ENCODE peak calls at places on chromosomes 13 and 19, in eight cellular contexts. V, I, S, P, E, R, Z and C are unnamed samples.

GRCh38 chr13:70905035-70905434 is 796.8 kb upstream of the KLHL1 start:
- DNase-seq in V (no peak), I (no peak), S (no peak), P (no peak), E (no peak), R (no peak), Z (no peak), C (no peak)

GRCh38 chr13:98889419-98890079 is 88.3 kb downstream of the DOCK9 start:
- DNase-seq in V (no peak), I (no peak), S (no peak), P (no peak), E (no peak), R (no peak), Z (no peak), C (no peak)

GRCh38 chr19:47432499-47432898 is 13.2 kb upstream of the MEIS3 start:
- DNase-seq in V (no peak), I (no peak), S (no peak), P (no peak), E (no peak), R (no peak), Z (no peak), C (no peak)

GRCh38 chr19:10013316-10013715 is at the start of gene RDH8:
- DNase-seq in V (no peak), I (peak), S (no peak), P (no peak), E (no peak), R (no peak), Z (no peak), C (no peak)

GRCh38 chr13:31408927-31409326 is 209.2 kb downstream of the B3GLCT start:
- DNase-seq in V (no peak), I (no peak), S (no peak), P (no peak), E (no peak), R (no peak), Z (no peak), C (no peak)

GRCh38 chr13:52845334-52845761 is 3.1 kb downstream of the PCDH8 start:
- DNase-seq in V (peak), I (peak), S (no peak), P (no peak), E (no peak), R (no peak), Z (no peak), C (no peak)

GRCh38 chr13:20090349-20090748 is 70.5 kb downstream of the GJA3 start:
- DNase-seq in V (no peak), I (no peak), S (no peak), P (no peak), E (no peak), R (no peak), Z (peak), C (no peak)

GRCh38 chr19:17011485-17011884 is 15.1 kb downstream of the CPAMD8 start:
- DNase-seq in V (no peak), I (no peak), S (no peak), P (no peak), E (no peak), R (no peak), Z (no peak), C (no peak)

GRCh38 chr13:79126706-79127105 is 279.3 kb downstream of the RBM26 start:
- DNase-seq in V (no peak), I (no peak), S (no peak), P (no peak), E (no peak), R (no peak), Z (no peak), C (no peak)

GRCh38 chr13:32150794-32151193 is 119.2 kb downstream of the FRY start:
- DNase-seq in V (no peak), I (no peak), S (no peak), P (peak), E (peak), R (peak), Z (peak), C (peak)

GRCh38 chr19:30391554-30392551 is 19.7 kb downstream of the ZNF536 start:
- DNase-seq in V (peak), I (no peak), S (no peak), P (no peak), E (peak), R (no peak), Z (no peak), C (no peak)

GRCh38 chr13:113129921-113130750 is 7.5 kb downstream of the F10 start:
- DNase-seq in V (no peak), I (peak), S (no peak), P (no peak), E (no peak), R (peak), Z (no peak), C (peak)

GRCh38 chr19:35213678-35214632 is 14.6 kb downstream of the FAM187B start:
- DNase-seq in V (no peak), I (no peak), S (no peak), P (peak), E (peak), R (peak), Z (peak), C (peak)

GRCh38 chr13:95707442-95708389 is 30.8 kb downstream of the DNAJC3 start:
- DNase-seq in V (no peak), I (no peak), S (no peak), P (no peak), E (no peak), R (no peak), Z (no peak), C (no peak)
- H3K4me3 ChIP-seq in V (no peak), I (no peak), S (no peak), P (no peak), E (no peak), R (no peak), Z (no peak), C (no peak)

DNA sequence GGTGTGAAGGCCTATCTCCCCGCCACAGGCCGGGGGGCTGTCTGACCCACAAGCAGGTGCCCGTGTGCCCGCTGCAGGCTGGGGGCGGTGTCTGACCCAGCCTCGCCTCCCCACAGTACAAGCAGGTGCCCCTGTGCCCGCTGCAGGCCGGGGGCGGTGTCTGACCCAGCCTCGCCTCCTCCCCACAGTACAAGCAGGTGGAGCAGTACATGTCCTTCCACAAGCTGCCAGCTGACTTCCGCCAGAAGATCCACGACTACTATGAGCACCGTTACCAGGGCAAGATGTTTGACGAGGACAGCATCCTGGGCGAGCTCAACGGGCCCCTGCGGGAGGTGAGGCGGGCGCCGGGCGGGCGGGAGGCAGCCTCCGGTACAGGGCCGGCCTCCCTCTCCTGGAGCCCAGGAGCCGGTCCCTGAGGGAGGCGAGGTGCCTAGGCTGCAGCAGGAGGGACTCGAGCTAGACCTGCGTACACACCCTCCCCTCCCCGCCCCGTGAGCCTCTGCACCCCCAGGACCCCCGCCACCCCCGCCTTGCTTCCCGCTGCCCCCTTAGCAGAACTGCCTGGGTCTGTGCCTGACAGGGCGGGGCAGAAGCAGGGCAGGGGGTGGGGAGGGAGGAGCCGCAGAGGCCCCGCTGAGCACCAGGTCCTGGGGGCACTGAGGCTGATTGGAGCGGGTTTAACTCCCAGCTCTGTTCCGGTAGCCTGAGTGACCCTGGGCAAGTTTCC is 20.6 kb downstream of the HCN2 start:
- DNase-seq in V (no peak), I (no peak), S (no peak), P (no peak), E (no peak), R (no peak), Z (no peak), C (no peak)
- H3K4me3 ChIP-seq in V (no peak), I (peak), S (no peak), P (peak), E (no peak), R (peak), Z (no peak), C (no peak)

GRCh38 chr19:55106591-55106990 is 10.8 kb downstream of the PPP1R12C start:
- DNase-seq in V (no peak), I (no peak), S (no peak), P (no peak), E (no peak), R (no peak), Z (no peak), C (no peak)
- H3K4me3 ChIP-seq in V (no peak), I (no peak), S (no peak), P (no peak), E (no peak), R (no peak), Z (no peak), C (no peak)

GRCh38 chr19:12834418-12834943 is at the start of gene RTBDN:
- DNase-seq in V (peak), I (peak), S (no peak), P (no peak), E (no peak), R (no peak), Z (no peak), C (no peak)
- H3K4me3 ChIP-seq in V (peak), I (peak), S (peak), P (peak), E (peak), R (peak), Z (peak), C (no peak)

DNA sequence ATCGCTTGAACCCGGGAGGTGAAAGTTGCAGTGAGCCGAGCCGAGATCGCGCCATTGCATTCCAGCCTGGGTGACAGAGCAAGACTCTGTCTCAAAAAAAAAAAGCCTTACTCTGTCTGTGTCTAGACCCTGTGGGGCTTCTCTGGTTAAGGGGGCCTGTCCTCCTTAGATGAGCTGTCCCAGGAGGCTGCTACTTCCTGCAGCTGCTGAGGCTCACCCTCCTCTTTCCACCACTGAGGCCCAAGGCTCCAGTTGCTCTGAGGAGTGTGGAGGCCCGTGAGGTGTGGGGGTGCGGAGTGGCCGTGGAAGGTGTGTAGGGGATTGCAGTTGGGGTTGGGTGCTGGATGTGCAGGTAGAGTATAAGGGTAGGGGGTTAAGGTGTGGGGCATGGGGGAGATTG is 22.1 kb upstream of the RASA3 start:
- DNase-seq in V (no peak), I (no peak), S (no peak), P (no peak), E (no peak), R (no peak), Z (no peak), C (peak)
- H3K4me3 ChIP-seq in V (no peak), I (no peak), S (no peak), P (no peak), E (no peak), R (no peak), Z (no peak), C (no peak)

GRCh38 chr19:55673889-55674288 is 1.1 kb upstream of the EPN1 start:
- DNase-seq in V (no peak), I (no peak), S (no peak), P (no peak), E (no peak), R (no peak), Z (no peak), C (no peak)
- H3K4me3 ChIP-seq in V (no peak), I (no peak), S (peak), P (peak), E (peak), R (no peak), Z (no peak), C (no peak)